ENCODE peak calls at places on chromosomes 13 and 19, in ten cellular contexts. H is Panc1, L is stomach, V is endothelial cell of umbilical vein, E is upper lobe of left lung, G is spleen, R is HCT116, J is H1, I is K562, S is prostate gland. A is an unnamed sample.

GRCh38 chr19:11064831-11065303 is 24.4 kb upstream of the LDLR start:
- DNase-seq in H (no peak), L (no peak), V (no peak), E (no peak), G (no peak), R (no peak), J (no peak), I (peak), S (no peak), A (no peak)

GRCh38 chr19:2577722-2578335 is 101.9 kb downstream of the GADD45B start:
- DNase-seq in H (no peak), L (no peak), V (no peak), E (no peak), G (peak), R (no peak), J (no peak), I (no peak), S (no peak), A (no peak)

GRCh38 chr13:22050951-22051563 is 380.2 kb downstream of the FGF9 start:
- DNase-seq in H (no peak), L (no peak), V (no peak), E (no peak), G (no peak), R (no peak), J (no peak), I (no peak), S (no peak), A (no peak)

GRCh38 chr19:15074371-15074770 is 7.6 kb upstream of the OR1I1 start:
- DNase-seq in H (no peak), L (no peak), V (no peak), E (no peak), G (no peak), R (no peak), J (no peak), I (no peak), S (no peak), A (no peak)

GRCh38 chr13:93956416-93956815 is 523.1 kb downstream of the DCT start:
- DNase-seq in H (no peak), L (no peak), V (no peak), E (no peak), G (no peak), R (no peak), J (no peak), I (no peak), S (no peak), A (no peak)

GRCh38 chr13:44326961-44327360 is 46.7 kb upstream of the SERP2 start:
- DNase-seq in H (no peak), L (no peak), V (no peak), E (no peak), G (no peak), R (no peak), J (no peak), I (no peak), S (no peak), A (no peak)

GRCh38 chr19:50046649-50047503 is 21.1 kb downstream of the ZNF473 start:
- DNase-seq in H (no peak), L (peak), V (no peak), E (peak), G (no peak), R (peak), J (peak), I (peak), S (peak), A (peak)

GRCh38 chr13:49810825-49811526 is 18.5 kb upstream of the KPNA3 start:
- DNase-seq in H (no peak), L (no peak), V (no peak), E (no peak), G (no peak), R (no peak), J (no peak), I (no peak), S (no peak), A (no peak)

GRCh38 chr19:54464044-54464623 is 556 bp upstream of the LENG9 start:
- DNase-seq in H (peak), L (peak), V (peak), E (peak), G (peak), R (peak), J (peak), I (peak), S (peak), A (peak)

GRCh38 chr13:60139272-60139671 is 24.5 kb downstream of the DIAPH3 start:
- DNase-seq in H (no peak), L (no peak), V (no peak), E (no peak), G (no peak), R (no peak), J (no peak), I (no peak), S (no peak), A (no peak)

GRCh38 chr13:87444135-87444534 is 227.0 kb upstream of the SLITRK5 start:
- DNase-seq in H (no peak), L (no peak), V (no peak), E (no peak), G (no peak), R (no peak), J (no peak), I (no peak), S (no peak), A (no peak)

GRCh38 chr19:33747273-33747672 is 49.4 kb upstream of the KCTD15 start:
- DNase-seq in H (no peak), L (no peak), V (no peak), E (no peak), G (no peak), R (no peak), J (no peak), I (no peak), S (no peak), A (no peak)

GRCh38 chr19:48443262-48443661 is 2.5 kb upstream of the GRWD1 start:
- DNase-seq in H (no peak), L (peak), V (no peak), E (no peak), G (peak), R (no peak), J (no peak), I (no peak), S (no peak), A (no peak)

GRCh38 chr13:73880365-73880764 is 253.8 kb downstream of the KLF12 start:
- DNase-seq in H (no peak), L (no peak), V (peak), E (no peak), G (no peak), R (no peak), J (no peak), I (no peak), S (no peak), A (no peak)

GRCh38 chr19:48543121-48543710 is 8.8 kb upstream of the SULT2B1 start:
- DNase-seq in H (no peak), L (peak), V (peak), E (peak), G (no peak), R (peak), J (no peak), I (no peak), S (peak), A (peak)

GRCh38 chr13:51148952-51149573 is 38.0 kb upstream of the C13orf42 start:
- DNase-seq in H (no peak), L (no peak), V (peak), E (no peak), G (no peak), R (peak), J (no peak), I (no peak), S (peak), A (peak)

GRCh38 chr13:90605690-90606089 is 741.8 kb upstream of the MIR17HG start:
- DNase-seq in H (no peak), L (no peak), V (no peak), E (no peak), G (no peak), R (no peak), J (no peak), I (no peak), S (no peak), A (no peak)

GRCh38 chr19:738509-739128 is 12.3 kb upstream of the MISP start:
- DNase-seq in H (no peak), L (no peak), V (no peak), E (no peak), G (no peak), R (no peak), J (no peak), I (no peak), S (no peak), A (peak)

GRCh38 chr13:33871207-33872004 is 53.5 kb downstream of the RFC3 start:
- DNase-seq in H (no peak), L (no peak), V (no peak), E (no peak), G (no peak), R (no peak), J (no peak), I (no peak), S (no peak), A (no peak)

GRCh38 chr13:85700909-85701308 is 98.3 kb downstream of the SLITRK6 start:
- DNase-seq in H (no peak), L (no peak), V (no peak), E (no peak), G (no peak), R (no peak), J (no peak), I (no peak), S (no peak), A (no peak)

GRCh38 chr13:99264053-99264452 is 5.9 kb upstream of the GPR18 start:
- DNase-seq in H (no peak), L (no peak), V (peak), E (no peak), G (no peak), R (no peak), J (no peak), I (no peak), S (no peak), A (no peak)

GRCh38 chr13:27988520-27988919 is at the start of gene URAD:
- DNase-seq in H (no peak), L (no peak), V (no peak), E (peak), G (no peak), R (no peak), J (no peak), I (no peak), S (no peak), A (no peak)

GRCh38 chr13:29582171-29582570 is 13.3 kb downstream of the SLC7A1 start:
- DNase-seq in H (no peak), L (no peak), V (no peak), E (no peak), G (no peak), R (no peak), J (no peak), I (peak), S (no peak), A (peak)

GRCh38 chr13:80337706-80338105 is 3.2 kb downstream of the SPRY2 start:
- DNase-seq in H (no peak), L (no peak), V (peak), E (no peak), G (no peak), R (no peak), J (no peak), I (no peak), S (no peak), A (no peak)

GRCh38 chr13:80339578-80339840 is 1.4 kb downstream of the SPRY2 start:
- DNase-seq in H (no peak), L (no peak), V (no peak), E (no peak), G (no peak), R (no peak), J (no peak), I (peak), S (peak), A (no peak)

GRCh38 chr13:80338781-80339577 is 1.9 kb downstream of the SPRY2 start:
- DNase-seq in H (no peak), L (peak), V (peak), E (peak), G (peak), R (no peak), J (peak), I (peak), S (peak), A (peak)

GRCh38 chr13:80336335-80336734 is 4.6 kb downstream of the SPRY2 start:
- DNase-seq in H (no peak), L (no peak), V (no peak), E (no peak), G (no peak), R (no peak), J (no peak), I (no peak), S (no peak), A (no peak)

DNA sequence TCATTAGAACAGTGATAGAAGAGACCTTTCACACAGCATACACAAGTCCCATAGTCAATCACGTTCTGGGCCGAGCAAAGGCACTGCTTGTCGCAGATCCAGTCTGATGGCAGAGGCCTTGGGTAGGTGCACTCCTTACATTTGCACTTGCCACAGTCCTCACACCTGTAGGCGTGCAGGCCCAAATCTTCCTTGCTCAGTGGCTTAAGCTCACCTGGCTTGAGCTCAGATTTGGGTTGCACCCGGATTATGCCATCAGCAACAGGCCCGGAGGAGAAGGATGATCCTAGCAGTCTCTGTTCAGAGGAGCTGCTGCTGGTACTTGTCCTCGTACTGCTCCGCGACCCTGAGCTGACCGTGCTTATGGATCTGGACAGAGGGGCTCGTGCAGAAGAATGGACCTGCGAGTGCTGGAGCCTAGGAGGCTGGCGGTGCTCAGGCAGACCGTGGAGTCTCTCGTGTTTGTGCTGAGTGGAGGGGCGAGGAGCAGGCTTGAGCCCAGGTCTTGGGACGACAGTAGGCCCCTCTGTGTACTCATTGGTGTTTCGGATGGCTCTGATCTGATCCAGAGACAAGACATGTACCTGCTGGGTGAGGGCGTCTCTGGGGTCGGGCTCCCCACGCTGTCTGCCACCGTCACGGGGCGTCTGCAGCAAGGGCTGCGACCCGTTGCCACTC is 3.8 kb downstream of the SPRY2 start:
- DNase-seq in H (no peak), L (no peak), V (no peak), E (no peak), G (no peak), R (no peak), J (no peak), I (no peak), S (peak), A (peak)
- TF ChIP-seq POLR2AphosphoS5 in H (no peak), L (no peak), V (no peak), E (no peak), G (peak), R (no peak), J (no peak), I (no peak), S (no peak), A (no peak)

GRCh38 chr19:18433039-18433691 is 4.8 kb downstream of the ISYNA1 start:
- DNase-seq in H (no peak), L (no peak), V (no peak), E (no peak), G (peak), R (no peak), J (peak), I (peak), S (no peak), A (no peak)

GRCh38 chr19:18432275-18433038 is 5.5 kb downstream of the ISYNA1 start:
- DNase-seq in H (no peak), L (no peak), V (no peak), E (no peak), G (no peak), R (no peak), J (no peak), I (peak), S (no peak), A (no peak)

GRCh38 chr19:18435185-18435841 is 2.6 kb downstream of the ISYNA1 start:
- DNase-seq in H (no peak), L (no peak), V (no peak), E (no peak), G (peak), R (no peak), J (no peak), I (no peak), S (no peak), A (no peak)

GRCh38 chr19:18434411-18435184 is 3.3 kb downstream of the ISYNA1 start:
- DNase-seq in H (no peak), L (no peak), V (no peak), E (no peak), G (no peak), R (no peak), J (no peak), I (peak), S (no peak), A (no peak)

DNA sequence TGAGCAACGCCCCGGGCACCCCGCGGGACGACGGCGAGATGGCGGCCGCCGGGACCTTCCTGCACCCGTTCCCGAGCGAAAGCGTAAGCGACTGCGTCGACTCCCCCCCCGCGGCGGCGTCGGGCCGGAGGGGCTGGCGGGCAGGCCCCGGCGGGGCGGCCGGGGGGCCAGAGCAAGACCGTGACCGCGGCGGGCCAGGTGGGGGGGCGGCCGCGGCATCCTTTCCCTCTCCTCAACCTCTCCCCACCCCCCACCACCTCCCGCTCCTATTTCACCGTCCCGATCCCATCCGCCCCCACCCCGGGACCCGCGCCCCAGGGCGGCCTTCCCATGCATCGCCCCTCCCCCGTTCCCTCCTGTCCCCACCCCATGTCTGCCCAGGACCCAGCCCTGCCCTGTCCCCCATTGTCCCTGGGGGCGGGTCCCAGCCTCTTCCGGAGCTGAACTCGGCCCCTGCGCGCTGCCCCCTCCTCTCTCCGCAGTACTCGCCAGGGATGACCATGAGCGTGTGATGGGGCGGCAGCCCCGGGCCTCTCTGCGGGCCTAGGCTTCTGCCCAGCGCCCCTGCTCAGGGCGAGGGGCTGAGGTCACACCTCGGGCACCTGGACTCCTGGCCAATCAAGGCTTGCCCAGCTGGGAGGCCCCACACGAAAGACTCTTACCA is 4.1 kb downstream of the ISYNA1 start:
- DNase-seq in H (no peak), L (no peak), V (no peak), E (no peak), G (peak), R (no peak), J (peak), I (peak), S (no peak), A (no peak)
- H3K4me3 ChIP-seq in H (no peak), L (peak), V (peak), E (peak), G (peak), R (no peak), J (peak), I (peak), S (peak), A (peak)

GRCh38 chr19:16141043-16141442 is 2.4 kb upstream of the HSH2D start:
- DNase-seq in H (no peak), L (no peak), V (no peak), E (no peak), G (peak), R (no peak), J (no peak), I (peak), S (no peak), A (peak)

GRCh38 chr19:16146112-16146511 is 2.6 kb downstream of the HSH2D start:
- DNase-seq in H (no peak), L (no peak), V (no peak), E (no peak), G (no peak), R (no peak), J (no peak), I (no peak), S (no peak), A (no peak)

GRCh38 chr19:16144216-16144581 is 714 bp downstream of the HSH2D start:
- DNase-seq in H (no peak), L (no peak), V (no peak), E (no peak), G (no peak), R (no peak), J (no peak), I (no peak), S (no peak), A (no peak)

GRCh38 chr19:16142032-16142580 is 1.4 kb upstream of the HSH2D start:
- DNase-seq in H (no peak), L (no peak), V (no peak), E (no peak), G (no peak), R (no peak), J (no peak), I (no peak), S (no peak), A (no peak)

DNA sequence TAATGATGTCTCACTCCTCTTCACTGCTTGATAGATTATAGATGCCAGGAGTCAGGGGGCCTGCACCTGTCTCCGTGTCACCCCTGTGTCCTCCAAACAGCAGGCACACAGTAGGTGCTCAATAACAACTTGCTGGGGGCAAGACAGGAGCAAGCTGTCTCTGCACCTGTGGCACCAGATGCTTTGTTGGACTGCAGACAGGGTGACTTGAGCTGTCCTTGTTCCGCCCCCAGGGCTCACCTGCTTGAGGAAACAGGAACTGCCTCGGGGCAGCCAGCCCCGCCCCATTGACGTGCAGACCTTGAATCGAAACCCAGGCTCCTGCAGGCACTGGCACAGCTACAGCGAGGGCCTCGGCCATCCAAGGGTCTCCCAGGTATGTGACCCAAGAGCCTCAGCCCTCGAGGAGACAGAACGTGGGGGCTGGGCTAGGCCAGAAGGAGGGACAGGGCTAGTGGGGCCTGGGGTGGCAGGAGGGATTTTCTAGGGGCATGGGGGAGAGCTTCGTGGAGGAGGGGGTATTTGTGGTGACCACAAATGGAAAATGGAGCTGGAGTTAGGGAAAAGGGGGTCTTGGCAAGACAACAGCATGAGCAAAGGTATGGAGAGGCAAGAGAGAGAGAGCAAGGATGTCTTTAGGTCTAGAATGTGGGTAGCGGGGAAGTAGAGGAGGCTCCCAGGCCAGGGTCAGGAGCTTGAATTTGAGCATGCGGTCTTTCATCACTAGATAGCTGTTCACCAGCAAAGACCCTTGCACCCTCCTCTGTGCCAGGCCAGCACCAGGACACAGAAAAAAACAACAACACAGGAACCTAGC is at the start of gene HSH2D:
- DNase-seq in H (no peak), L (peak), V (no peak), E (peak), G (peak), R (peak), J (peak), I (no peak), S (peak), A (peak)
- TF ChIP-seq POLR2AphosphoS5 in H (no peak), L (peak), V (no peak), E (peak), G (peak), R (peak), J (no peak), I (no peak), S (peak), A (peak)

GRCh38 chr19:38470788-38471480 is 37.4 kb downstream of the RYR1 start:
- DNase-seq in H (no peak), L (no peak), V (no peak), E (no peak), G (no peak), R (no peak), J (no peak), I (no peak), S (no peak), A (no peak)

GRCh38 chr19:38478273-38478971 is 44.9 kb downstream of the RYR1 start:
- DNase-seq in H (no peak), L (no peak), V (no peak), E (no peak), G (no peak), R (peak), J (no peak), I (peak), S (no peak), A (no peak)

GRCh38 chr19:38473201-38473600 is 39.7 kb downstream of the RYR1 start:
- DNase-seq in H (no peak), L (no peak), V (no peak), E (no peak), G (no peak), R (no peak), J (no peak), I (no peak), S (no peak), A (no peak)

DNA sequence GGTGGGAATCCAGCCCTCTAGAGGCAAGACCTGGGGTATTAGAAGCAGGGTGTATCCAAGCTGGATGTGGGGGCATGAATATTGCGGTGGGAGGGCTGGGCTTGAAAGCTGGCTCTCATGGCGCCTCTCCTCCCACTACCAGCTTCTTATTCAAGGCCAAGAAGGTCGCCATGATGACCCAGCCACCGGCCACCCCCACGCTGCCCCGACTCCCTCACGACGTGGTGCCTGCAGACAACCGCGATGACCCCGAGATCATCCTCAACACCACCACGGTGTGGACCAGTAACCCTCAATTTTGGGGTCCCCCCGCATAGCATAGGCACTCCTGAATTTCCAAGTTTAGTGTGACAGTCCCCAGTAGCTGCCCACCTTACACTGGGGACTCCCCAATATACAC is 41.7 kb downstream of the RYR1 start:
- DNase-seq in H (no peak), L (no peak), V (no peak), E (no peak), G (no peak), R (no peak), J (no peak), I (no peak), S (no peak), A (no peak)
- H3K4me3 ChIP-seq in H (no peak), L (no peak), V (no peak), E (no peak), G (no peak), R (no peak), J (no peak), I (no peak), S (no peak), A (no peak)